ENCODE peak calls at places on chromosomes 6 and 20, in four cellular contexts. R is IMR-90; F is epithelial cell of esophagus; W is activated CD8-positive, alpha-beta T cell treated with anti-CD3 and anti-CD28 coated beads for 36 hours. Q is an unnamed sample.
A peak's percentile ranks its signal among the peaks of the same experiment; 100 is the strongest.

GRCh38 chr6:48113130-48113529 is 2.1 kb upstream of the PTCHD4 start:
- DNase-seq in R (no peak), F (no peak), W (no peak), Q (no peak)

GRCh38 chr20:60820918-60821317 is 431.1 kb upstream of the CDH4 start:
- DNase-seq in R (no peak), F (no peak), W (peak; percentile 41), Q (no peak)

GRCh38 chr20:57539889-57540288 is 14.9 kb upstream of the CTCFL start:
- DNase-seq in R (no peak), F (no peak), W (no peak), Q (no peak)

GRCh38 chr6:109455161-109455501 is 441 bp downstream of the MICAL1 start:
- DNase-seq in R (no peak), F (no peak), W (peak; percentile 75), Q (no peak)

GRCh38 chr6:159969921-159970320 is 1.0 kb downstream of the IGF2R start:
- DNase-seq in R (peak; percentile 84), F (peak; percentile 66), W (peak; percentile 62), Q (no peak)

GRCh38 chr6:17964633-17965032 is 22.8 kb downstream of the KIF13A start:
- DNase-seq in R (no peak), F (no peak), W (no peak), Q (no peak)

GRCh38 chr6:108737594-108738546 is 110.4 kb upstream of the ARMC2 start:
- DNase-seq in R (peak; percentile 99), F (peak; percentile 99), W (peak; percentile 41), Q (peak; percentile 92)

GRCh38 chr6:34322732-34323131 is 69.7 kb downstream of the NUDT3 start:
- DNase-seq in R (no peak), F (no peak), W (no peak), Q (no peak)

GRCh38 chr6:145694083-145694737 is 41.1 kb downstream of the EPM2A start:
- DNase-seq in R (no peak), F (no peak), W (no peak), Q (no peak)

GRCh38 chr6:127811939-127812338 is 88.9 kb downstream of the THEMIS start:
- DNase-seq in R (no peak), F (no peak), W (peak; percentile 49), Q (no peak)

GRCh38 chr6:75124983-75125382 is 80.9 kb downstream of the COL12A1 start:
- DNase-seq in R (peak; percentile 49), F (peak; percentile 36), W (no peak), Q (no peak)

GRCh38 chr20:44756011-44756688 is 10.5 kb downstream of the KCNK15 start:
- DNase-seq in R (no peak), F (no peak), W (no peak), Q (peak; percentile 49)

GRCh38 chr6:98836025-98836961 is 1.9 kb downstream of the POU3F2 start:
- DNase-seq in R (no peak), F (no peak), W (no peak), Q (no peak)

GRCh38 chr20:3156811-3157619 is 2.6 kb downstream of the FASTKD5 start:
- DNase-seq in R (peak; percentile 26), F (peak; percentile 36), W (peak; percentile 39), Q (no peak)

GRCh38 chr6:166647896-166648295 is 20.8 kb upstream of the RPS6KA2 start:
- DNase-seq in R (no peak), F (no peak), W (no peak), Q (no peak)

GRCh38 chr20:1955289-1955688 is 38.6 kb downstream of the PDYN start:
- DNase-seq in R (no peak), F (no peak), W (no peak), Q (no peak)

GRCh38 chr6:11366183-11366933 is 133.9 kb upstream of the NEDD9 start:
- DNase-seq in R (no peak), F (no peak), W (peak; percentile 77), Q (no peak)

GRCh38 chr6:47655719-47656595 is 42.4 kb upstream of the ADGRF4 start:
- DNase-seq in R (no peak), F (peak; percentile 96), W (peak; percentile 71), Q (peak; percentile 69)

GRCh38 chr6:132131777-132132176 is 180.6 kb upstream of the CCN2 start:
- DNase-seq in R (peak; percentile 100), F (peak; percentile 99), W (no peak), Q (peak; percentile 58)

GRCh38 chr6:129748212-129748900 is 38.4 kb upstream of the ARHGAP18 start:
- DNase-seq in R (peak; percentile 61), F (peak; percentile 87), W (peak; percentile 78), Q (peak; percentile 88)

GRCh38 chr6:129416337-129416990 is 293.5 kb downstream of the ARHGAP18 start:
- DNase-seq in R (no peak), F (no peak), W (no peak), Q (no peak)

GRCh38 chr6:147141690-147142308 is 62.4 kb upstream of the STXBP5 start:
- DNase-seq in R (peak; percentile 71), F (peak; percentile 72), W (no peak), Q (no peak)

GRCh38 chr20:13817342-13817741 is 32.5 kb downstream of the NDUFAF5 start:
- DNase-seq in R (peak; percentile 19), F (peak; percentile 40), W (no peak), Q (no peak)

GRCh38 chr6:32173051-32173727 is 2.7 kb downstream of the AGPAT1 start:
- DNase-seq in R (no peak), F (no peak), W (no peak), Q (no peak)

GRCh38 chr6:145892026-145892425 is 72.1 kb downstream of the SHPRH start:
- DNase-seq in R (no peak), F (no peak), W (no peak), Q (no peak)

GRCh38 chr6:76992553-76992952 is 470.7 kb downstream of the HTR1B start:
- DNase-seq in R (no peak), F (no peak), W (no peak), Q (no peak)

GRCh38 chr20:22322513-22322912 is 261.9 kb downstream of the FOXA2 start:
- DNase-seq in R (no peak), F (no peak), W (no peak), Q (no peak)

GRCh38 chr20:24425523-24425922 is 43.9 kb upstream of the SYNDIG1 start:
- DNase-seq in R (no peak), F (no peak), W (no peak), Q (no peak)

GRCh38 chr20:58228103-58228483 is 360 bp downstream of the ANKRD60 start:
- DNase-seq in R (peak; percentile 33), F (no peak), W (no peak), Q (peak; percentile 79)

GRCh38 chr6:78131521-78131920 is 478.7 kb downstream of the MEI4 start:
- DNase-seq in R (no peak), F (no peak), W (no peak), Q (no peak)

DNA sequence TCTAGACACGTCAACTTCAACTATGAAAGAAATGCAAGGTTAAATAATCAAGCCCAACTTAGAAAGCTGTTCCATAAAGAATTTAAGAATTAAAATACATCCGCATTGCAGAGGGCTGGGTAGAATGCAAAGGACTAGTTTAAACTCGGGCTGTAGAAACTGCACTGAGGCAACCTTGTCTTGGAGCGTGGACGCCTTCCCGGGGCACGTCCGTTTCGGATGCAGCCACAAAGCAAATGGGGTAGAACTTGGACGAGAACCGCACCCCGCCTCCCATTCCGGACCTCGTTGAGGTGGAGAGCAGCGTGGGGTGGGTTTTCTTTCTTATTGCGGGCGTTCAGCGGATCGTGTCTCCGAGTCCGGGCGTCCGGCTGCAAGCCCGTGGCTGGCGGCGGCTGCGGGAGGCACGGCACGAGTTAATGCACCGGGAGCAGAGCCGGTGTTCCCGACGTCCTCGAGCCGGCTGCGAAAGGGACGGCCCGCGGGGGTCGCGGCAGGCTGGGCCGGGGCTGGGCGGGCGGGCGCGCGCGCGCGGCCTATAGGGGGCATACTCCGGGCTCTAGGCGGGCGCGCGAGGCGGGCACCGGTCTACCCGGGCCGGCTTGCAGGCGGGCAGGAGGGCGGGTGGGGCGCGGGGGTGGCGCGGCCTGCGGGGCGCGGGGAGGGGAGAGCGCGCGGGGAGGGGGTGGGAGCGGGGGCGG is 2.0 kb downstream of the JARID2 start:
- DNase-seq in R (peak; percentile 62), F (peak; percentile 51), W (peak; percentile 70), Q (peak; percentile 64)
- TF ChIP-seq CTCF in R (peak; percentile 9), F (no peak), W (no peak), Q (peak; percentile 38)

GRCh38 chr6:170265655-170266054 is 25.2 kb downstream of the DLL1 start:
- DNase-seq in R (no peak), F (no peak), W (no peak), Q (peak; percentile 38)
- TF ChIP-seq CTCF in R (no peak), F (no peak), W (no peak), Q (no peak)

GRCh38 chr6:16721977-16722376 is 39.3 kb downstream of the ATXN1 start:
- DNase-seq in R (no peak), F (peak; percentile 89), W (no peak), Q (no peak)
- TF ChIP-seq CTCF in R (no peak), F (no peak), W (no peak), Q (no peak)

GRCh38 chr20:34493646-34494045 is 22.6 kb upstream of the DYNLRB1 start:
- DNase-seq in R (peak; percentile 55), F (no peak), W (no peak), Q (no peak)

GRCh38 chr20:34491932-34492509 is 24.2 kb upstream of the DYNLRB1 start:
- DNase-seq in R (no peak), F (no peak), W (no peak), Q (no peak)

GRCh38 chr20:34495928-34496327 is 20.3 kb upstream of the DYNLRB1 start:
- DNase-seq in R (no peak), F (no peak), W (no peak), Q (no peak)

GRCh38 chr20:34491226-34491931 is 24.8 kb upstream of the DYNLRB1 start:
- DNase-seq in R (no peak), F (no peak), W (no peak), Q (no peak)

GRCh38 chr20:34495307-34495706 is 20.9 kb upstream of the DYNLRB1 start:
- DNase-seq in R (no peak), F (no peak), W (no peak), Q (no peak)
- TF ChIP-seq CTCF in R (no peak), F (no peak), W (no peak), Q (no peak)

DNA sequence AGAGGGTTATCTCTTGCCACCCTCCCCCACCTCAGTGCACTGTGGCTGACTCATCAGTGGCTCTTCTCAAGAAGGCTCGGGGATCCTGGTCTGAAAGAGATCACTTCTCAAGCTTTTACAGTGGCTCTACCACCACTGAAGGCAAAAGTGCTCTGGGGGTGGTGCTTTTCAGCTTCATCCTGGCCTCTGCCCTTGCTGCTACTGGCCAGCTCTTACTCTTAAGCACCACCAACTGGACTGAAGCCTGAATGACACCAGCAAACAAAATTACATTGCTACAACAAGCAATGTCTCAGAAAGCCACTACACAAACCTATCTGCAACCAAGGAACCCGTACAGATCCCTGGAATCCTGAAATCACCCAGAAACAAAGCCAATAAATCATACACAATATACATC is 402.1 kb downstream of the EPHA7 start:
- DNase-seq in R (no peak), F (no peak), W (no peak), Q (no peak)
- TF ChIP-seq CTCF in R (no peak), F (peak; percentile 18), W (no peak), Q (no peak)

Q was measured in RWPE2.